ENCODE peak calls at places on chromosomes 4 and X, in eight cellular contexts. H, W, T, A, G, F, S and V are unnamed samples.

GRCh38 chr4:4872148-4872903 is 12.9 kb downstream of the MSX1 start:
- DNase-seq in H (no peak), W (no peak), T (no peak), A (no peak), G (no peak), F (no peak), S (no peak), V (no peak)

GRCh38 chrX:87516716-87517115 is 886 bp upstream of the KLHL4 start:
- DNase-seq in H (no peak), W (peak; percentile 42), T (no peak), A (no peak), G (no peak), F (no peak), S (no peak), V (no peak)

GRCh38 chrX:71292669-71293379 is 8.7 kb upstream of the ITGB1BP2 start:
- DNase-seq in H (no peak), W (no peak), T (no peak), A (peak; percentile 31), G (no peak), F (no peak), S (no peak), V (no peak)

GRCh38 chr4:37767546-37767945 is 58.9 kb upstream of the PGM2 start:
- DNase-seq in H (no peak), W (peak; percentile 16), T (peak; percentile 79), A (no peak), G (peak; percentile 35), F (peak; percentile 7), S (no peak), V (peak; percentile 55)

GRCh38 chr4:14856076-14856926 is 146.0 kb upstream of the CPEB2 start:
- DNase-seq in H (peak; percentile 30), W (peak; percentile 98), T (no peak), A (peak; percentile 97), G (peak; percentile 97), F (peak; percentile 83), S (peak; percentile 59), V (peak; percentile 91)

GRCh38 chrX:134075894-134076718 is 90.7 kb upstream of the GPC3 start:
- DNase-seq in H (peak; percentile 2), W (no peak), T (no peak), A (no peak), G (no peak), F (no peak), S (no peak), V (no peak)

GRCh38 chr4:98601719-98602118 is 56.7 kb downstream of the TSPAN5 start:
- DNase-seq in H (no peak), W (peak; percentile 32), T (no peak), A (no peak), G (peak; percentile 31), F (peak; percentile 44), S (no peak), V (no peak)

GRCh38 chr4:175419120-175419774 is 392.8 kb downstream of the GPM6A start:
- DNase-seq in H (no peak), W (peak; percentile 91), T (no peak), A (peak; percentile 91), G (peak; percentile 99), F (no peak), S (no peak), V (peak; percentile 92)

GRCh38 chr4:8556341-8557150 is 23.6 kb upstream of the GPR78 start:
- DNase-seq in H (no peak), W (no peak), T (no peak), A (no peak), G (no peak), F (no peak), S (no peak), V (no peak)

GRCh38 chr4:83631066-83631465 is 95.2 kb downstream of the GPAT3 start:
- DNase-seq in H (no peak), W (no peak), T (no peak), A (no peak), G (no peak), F (no peak), S (no peak), V (no peak)

GRCh38 chrX:16633754-16634153 is 16.2 kb upstream of the S100G start:
- DNase-seq in H (peak; percentile 52), W (no peak), T (no peak), A (no peak), G (no peak), F (no peak), S (no peak), V (no peak)

GRCh38 chr4:100960232-100960631 is 387.1 kb downstream of the PPP3CA start:
- DNase-seq in H (no peak), W (no peak), T (no peak), A (no peak), G (no peak), F (no peak), S (no peak), V (no peak)

GRCh38 chrX:54495814-54496516 is at the start of gene FGD1:
- DNase-seq in H (peak; percentile 2), W (peak; percentile 22), T (peak; percentile 86), A (peak; percentile 8), G (no peak), F (peak; percentile 23), S (no peak), V (no peak)

GRCh38 chr4:53541577-53542206 is 49.6 kb downstream of the LNX1 start:
- DNase-seq in H (no peak), W (no peak), T (no peak), A (peak; percentile 77), G (peak; percentile 43), F (no peak), S (no peak), V (peak; percentile 88)

GRCh38 chrX:45760187-45760742 is 559.6 kb upstream of the DIPK2B start:
- DNase-seq in H (no peak), W (no peak), T (no peak), A (no peak), G (no peak), F (no peak), S (no peak), V (no peak)

GRCh38 chr4:113757486-113757885 is 4.1 kb downstream of the CAMK2D start:
- DNase-seq in H (no peak), W (no peak), T (no peak), A (no peak), G (no peak), F (no peak), S (no peak), V (no peak)

GRCh38 chr4:123217676-123218075 is 178.9 kb upstream of the SPRY1 start:
- DNase-seq in H (no peak), W (no peak), T (no peak), A (no peak), G (no peak), F (no peak), S (no peak), V (no peak)

GRCh38 chr4:140249351-140249750 is 95.4 kb upstream of the MAML3 start:
- DNase-seq in H (peak; percentile 13), W (no peak), T (no peak), A (no peak), G (no peak), F (no peak), S (peak; percentile 35), V (no peak)

GRCh38 chr4:180455226-180455625 is 1788.0 kb upstream of the TENM3 start:
- DNase-seq in H (no peak), W (no peak), T (no peak), A (no peak), G (no peak), F (no peak), S (no peak), V (no peak)

GRCh38 chr4:124953059-124953850 is 240.7 kb upstream of the ANKRD50 start:
- DNase-seq in H (no peak), W (no peak), T (no peak), A (no peak), G (no peak), F (no peak), S (no peak), V (peak; percentile 88)